ENCODE peak calls at places on chromosomes 4 and X, in ten cellular contexts. S is astrocyte of the cerebellum; G is Calu3; U is tibial artery; O is mammary epithelial cell; Q is fibroblast of mammary gland; I is Caco-2; R is fibroblast of the aortic adventitia; L is CD4-positive, alpha-beta T cell; D is ascending aorta. W is an unnamed sample.

GRCh38 chr4:2761035-2761923 is 5.1 kb upstream of the TNIP2 start:
- DNase-seq in S (no peak), G (peak; percentile 57), U (peak; percentile 64), O (no peak), Q (no peak), I (peak; percentile 42), R (no peak), L (no peak), D (no peak), W (no peak)

GRCh38 chr4:157095716-157096115 is 19.8 kb downstream of the GLRB start:
- DNase-seq in S (no peak), G (no peak), U (no peak), O (no peak), Q (no peak), I (no peak), R (no peak), L (no peak), D (no peak), W (no peak)

GRCh38 chr4:133152801-133153526 is 3.9 kb downstream of the PCDH10 start:
- DNase-seq in S (no peak), G (no peak), U (no peak), O (no peak), Q (no peak), I (no peak), R (no peak), L (no peak), D (peak; percentile 54), W (no peak)

GRCh38 chr4:140243345-140243753 is 89.4 kb upstream of the MAML3 start:
- DNase-seq in S (no peak), G (no peak), U (no peak), O (no peak), Q (no peak), I (peak; percentile 31), R (no peak), L (no peak), D (no peak), W (no peak)

GRCh38 chr4:8871417-8872401 is at the start of gene HMX1:
- DNase-seq in S (no peak), G (no peak), U (no peak), O (no peak), Q (no peak), I (peak; percentile 37), R (no peak), L (no peak), D (no peak), W (no peak)

GRCh38 chrX:1074755-1075154 is 137.7 kb downstream of the CRLF2 start:
- DNase-seq in S (no peak), G (no peak), U (peak; percentile 29), O (no peak), Q (no peak), I (no peak), R (no peak), L (no peak), D (no peak), W (no peak)

GRCh38 chr4:75708218-75708691 is 16.1 kb upstream of the USO1 start:
- DNase-seq in S (no peak), G (no peak), U (no peak), O (no peak), Q (no peak), I (peak; percentile 40), R (no peak), L (peak; percentile 24), D (no peak), W (no peak)

GRCh38 chr4:187125062-187125461 is 401.4 kb upstream of the FAT1 start:
- DNase-seq in S (no peak), G (no peak), U (no peak), O (no peak), Q (no peak), I (no peak), R (no peak), L (no peak), D (no peak), W (no peak)

GRCh38 chrX:108892501-108892900 is 156.1 kb upstream of the IRS4 start:
- DNase-seq in S (no peak), G (no peak), U (no peak), O (no peak), Q (no peak), I (no peak), R (no peak), L (no peak), D (no peak), W (no peak)

GRCh38 chrX:99549381-99549780 is 860.7 kb downstream of the PCDH19 start:
- DNase-seq in S (no peak), G (no peak), U (no peak), O (no peak), Q (no peak), I (no peak), R (no peak), L (no peak), D (no peak), W (no peak)

GRCh38 chrX:38804481-38805293 is 3.4 kb downstream of the MID1IP1 start:
- DNase-seq in S (no peak), G (peak; percentile 46), U (peak; percentile 64), O (peak; percentile 52), Q (no peak), I (peak; percentile 19), R (peak; percentile 35), L (no peak), D (peak; percentile 65), W (peak; percentile 18)

GRCh38 chr4:138542191-138542771 is 300.1 kb upstream of the SLC7A11 start:
- DNase-seq in S (no peak), G (no peak), U (no peak), O (peak; percentile 33), Q (peak; percentile 10), I (no peak), R (no peak), L (no peak), D (no peak), W (peak; percentile 31)

GRCh38 chr4:111797455-111798163 is 347.6 kb upstream of the FAM241A start:
- DNase-seq in S (no peak), G (no peak), U (no peak), O (no peak), Q (no peak), I (no peak), R (no peak), L (no peak), D (no peak), W (no peak)

GRCh38 chr4:149008415-149009025 is 566.3 kb upstream of the NR3C2 start:
- DNase-seq in S (peak; percentile 4), G (peak; percentile 29), U (no peak), O (no peak), Q (no peak), I (no peak), R (no peak), L (no peak), D (no peak), W (no peak)

DNA sequence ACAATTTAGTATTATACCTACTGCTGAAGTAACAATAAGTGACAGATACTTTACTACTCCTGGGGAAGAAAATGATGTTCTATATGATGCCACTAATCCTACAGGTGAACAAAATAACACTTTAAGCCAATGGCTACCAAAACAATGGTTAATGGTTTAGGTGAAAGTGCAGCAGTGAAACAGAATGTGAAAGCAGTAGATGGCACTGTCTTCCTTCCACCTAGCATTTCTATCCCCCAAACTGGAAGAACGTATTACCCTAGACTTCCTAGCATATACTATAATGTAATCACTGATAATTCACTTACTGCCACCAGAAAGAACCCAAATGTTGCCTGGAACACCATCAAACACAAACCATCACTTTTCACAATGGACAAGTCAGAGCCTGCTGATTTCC is 18.9 kb upstream of the CABS1 start:
- DNase-seq in S (no peak), G (no peak), U (no peak), O (no peak), Q (no peak), I (no peak), R (no peak), L (no peak), D (no peak), W (no peak)
- TF ChIP-seq CTCF in S (no peak), G (no peak), U (no peak), O (peak; percentile 20), Q (no peak), I (no peak), R (no peak), L (no peak), D (no peak), W (no peak)

GRCh38 chr4:73258668-73259551 is at the start of gene ANKRD17:
- DNase-seq in S (peak; percentile 85), G (peak; percentile 88), U (peak; percentile 95), O (peak; percentile 94), Q (peak; percentile 91), I (peak; percentile 93), R (peak; percentile 94), L (peak; percentile 83), D (peak; percentile 97), W (peak; percentile 91)
- TF ChIP-seq CTCF in S (peak; percentile 5), G (no peak), U (peak; percentile 45), O (peak; percentile 22), Q (no peak), I (peak; percentile 2), R (peak; percentile 30), L (peak; percentile 7), D (peak; percentile 24), W (peak; percentile 22)

GRCh38 chr4:23774932-23775331 is 114.9 kb downstream of the PPARGC1A start:
- DNase-seq in S (no peak), G (no peak), U (no peak), O (no peak), Q (no peak), I (no peak), R (no peak), L (no peak), D (no peak), W (no peak)

GRCh38 chr4:23779839-23780238 is 110.0 kb downstream of the PPARGC1A start:
- DNase-seq in S (no peak), G (no peak), U (no peak), O (no peak), Q (peak; percentile 50), I (no peak), R (no peak), L (no peak), D (no peak), W (no peak)

GRCh38 chr4:23773884-23774636 is 115.8 kb downstream of the PPARGC1A start:
- DNase-seq in S (no peak), G (no peak), U (no peak), O (no peak), Q (no peak), I (no peak), R (no peak), L (no peak), D (no peak), W (no peak)

GRCh38 chr4:23779422-23779821 is 110.4 kb downstream of the PPARGC1A start:
- DNase-seq in S (no peak), G (no peak), U (no peak), O (no peak), Q (no peak), I (no peak), R (no peak), L (no peak), D (no peak), W (no peak)

GRCh38 chr4:23775694-23776093 is 114.2 kb downstream of the PPARGC1A start:
- DNase-seq in S (no peak), G (peak; percentile 41), U (no peak), O (peak; percentile 1), Q (no peak), I (peak; percentile 17), R (no peak), L (no peak), D (no peak), W (no peak)
- TF ChIP-seq CTCF in S (no peak), G (no peak), U (no peak), O (peak; percentile 41), Q (no peak), I (peak; percentile 15), R (no peak), L (no peak), D (no peak), W (no peak)

DNA sequence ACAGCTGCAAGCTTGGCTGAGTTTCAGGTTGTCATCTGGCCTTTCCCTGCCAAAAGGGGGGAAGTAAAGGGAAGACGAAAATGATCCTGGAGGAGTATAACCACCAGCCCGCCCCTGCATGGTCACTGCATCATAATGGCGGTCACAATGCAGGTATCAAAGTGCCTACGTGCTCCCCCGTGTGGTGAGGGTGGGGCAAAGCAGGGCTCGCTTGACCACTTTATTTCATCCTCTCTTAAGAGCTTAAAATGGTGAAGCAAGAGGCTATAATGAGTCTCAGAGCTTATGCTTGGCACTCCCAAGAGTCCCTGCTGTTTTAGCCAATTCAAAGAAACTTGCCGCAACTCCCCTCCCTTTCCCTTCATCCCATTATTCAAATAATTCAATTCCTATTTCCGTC is 105.6 kb downstream of the APOOL start:
- DNase-seq in S (no peak), G (peak; percentile 6), U (no peak), O (no peak), Q (peak; percentile 19), I (peak; percentile 14), R (no peak), L (no peak), D (no peak), W (no peak)
- TF ChIP-seq CTCF in S (no peak), G (no peak), U (no peak), O (peak; percentile 17), Q (peak; percentile 46), I (no peak), R (peak; percentile 26), L (no peak), D (no peak), W (peak; percentile 55)

W was measured in HFFc6.